ENCODE peak calls at places on chromosomes 3 and 15, in ten cellular contexts. Y, D, M, J, F, L, T, Z, K and E are unnamed samples.

GRCh38 chr15:62503451-62503850 is 338.4 kb upstream of the C2CD4B start:
- DNase-seq in Y (peak), D (no peak), M (no peak), J (peak), F (peak), L (no peak), T (no peak), Z (no peak), K (no peak), E (peak)

GRCh38 chr15:85581495-85581894 is 201.1 kb downstream of the AKAP13 start:
- DNase-seq in Y (peak), D (no peak), M (no peak), J (peak), F (peak), L (peak), T (peak), Z (no peak), K (no peak), E (peak)

GRCh38 chr15:71899665-71900064 is 89.3 kb downstream of the NR2E3 start:
- DNase-seq in Y (no peak), D (no peak), M (no peak), J (no peak), F (no peak), L (no peak), T (no peak), Z (no peak), K (no peak), E (no peak)

GRCh38 chr3:55461896-55462295 is 25.2 kb downstream of the WNT5A start:
- DNase-seq in Y (no peak), D (peak), M (no peak), J (no peak), F (no peak), L (no peak), T (no peak), Z (no peak), K (no peak), E (no peak)

GRCh38 chr3:102106421-102107097 is 257.2 kb downstream of the NFKBIZ start:
- DNase-seq in Y (no peak), D (peak), M (no peak), J (no peak), F (no peak), L (no peak), T (no peak), Z (no peak), K (no peak), E (no peak)

GRCh38 chr3:148998715-148999413 is 7.5 kb downstream of the GYG1 start:
- DNase-seq in Y (no peak), D (peak), M (no peak), J (no peak), F (no peak), L (no peak), T (no peak), Z (no peak), K (no peak), E (no peak)

GRCh38 chr15:94177112-94177511 is 54.2 kb upstream of the MCTP2 start:
- DNase-seq in Y (no peak), D (peak), M (no peak), J (no peak), F (no peak), L (no peak), T (no peak), Z (no peak), K (no peak), E (no peak)

GRCh38 chr3:33047842-33048834 is 48.8 kb downstream of the GLB1 start:
- DNase-seq in Y (no peak), D (no peak), M (no peak), J (no peak), F (no peak), L (peak), T (no peak), Z (no peak), K (no peak), E (no peak)

GRCh38 chr3:171399842-171400241 is 60.4 kb downstream of the TNIK start:
- DNase-seq in Y (peak), D (no peak), M (no peak), J (no peak), F (no peak), L (no peak), T (no peak), Z (no peak), K (no peak), E (no peak)

GRCh38 chr3:105187340-105187739 is 179.4 kb upstream of the ALCAM start:
- DNase-seq in Y (no peak), D (peak), M (no peak), J (no peak), F (no peak), L (no peak), T (no peak), Z (no peak), K (no peak), E (no peak)

DNA sequence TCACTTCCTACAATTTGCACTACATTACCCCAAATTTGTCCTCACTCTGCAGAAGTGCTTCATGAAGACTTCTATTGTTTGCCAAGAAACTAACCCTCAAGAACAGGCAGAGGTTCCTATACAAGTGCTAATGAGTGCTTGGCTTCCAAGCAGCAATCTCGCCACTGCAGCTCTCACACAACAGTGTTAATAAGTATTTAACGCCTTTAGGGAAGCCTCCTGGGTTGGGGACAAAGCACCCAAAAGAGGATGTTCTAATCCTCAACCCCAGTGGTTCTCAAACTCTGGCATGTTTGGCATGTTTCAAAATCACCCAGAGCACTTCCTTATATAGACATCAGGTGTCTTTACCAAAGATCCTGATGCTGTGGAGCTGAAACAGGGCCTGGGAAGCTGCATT is 64.6 kb downstream of the ZIC4 start:
- DNase-seq in Y (no peak), D (no peak), M (no peak), J (no peak), F (no peak), L (no peak), T (no peak), Z (no peak), K (no peak), E (no peak)
- TF ChIP-seq POLR2A in Y (no peak), D (no peak), M (no peak), J (no peak), F (no peak), L (no peak), T (no peak), Z (no peak), K (no peak), E (no peak)

GRCh38 chr3:137947120-137947519 is 62.8 kb upstream of the CLDN18 start:
- DNase-seq in Y (no peak), D (no peak), M (no peak), J (no peak), F (no peak), L (no peak), T (no peak), Z (no peak), K (no peak), E (no peak)

GRCh38 chr3:137944593-137944992 is 65.4 kb upstream of the CLDN18 start:
- DNase-seq in Y (no peak), D (no peak), M (no peak), J (no peak), F (no peak), L (no peak), T (peak), Z (no peak), K (no peak), E (no peak)

GRCh38 chr3:137948400-137949072 is 61.4 kb upstream of the CLDN18 start:
- DNase-seq in Y (no peak), D (no peak), M (no peak), J (no peak), F (no peak), L (no peak), T (no peak), Z (no peak), K (no peak), E (no peak)

GRCh38 chr3:137946341-137946973 is 63.5 kb upstream of the CLDN18 start:
- DNase-seq in Y (peak), D (peak), M (peak), J (peak), F (peak), L (peak), T (peak), Z (peak), K (peak), E (peak)
- H3K27ac ChIP-seq in Y (no peak), D (no peak), M (no peak), J (no peak), F (no peak), L (no peak), T (no peak), Z (no peak), K (no peak), E (no peak)

GRCh38 chr3:192409838-192410683 is 317.3 kb downstream of the FGF12 start:
- DNase-seq in Y (no peak), D (no peak), M (no peak), J (peak), F (no peak), L (no peak), T (no peak), Z (peak), K (no peak), E (no peak)
- TF ChIP-seq CTCF in Y (no peak), D (no peak), M (no peak), J (peak), F (no peak), L (no peak), T (no peak), Z (peak), K (no peak), E (no peak)

DNA sequence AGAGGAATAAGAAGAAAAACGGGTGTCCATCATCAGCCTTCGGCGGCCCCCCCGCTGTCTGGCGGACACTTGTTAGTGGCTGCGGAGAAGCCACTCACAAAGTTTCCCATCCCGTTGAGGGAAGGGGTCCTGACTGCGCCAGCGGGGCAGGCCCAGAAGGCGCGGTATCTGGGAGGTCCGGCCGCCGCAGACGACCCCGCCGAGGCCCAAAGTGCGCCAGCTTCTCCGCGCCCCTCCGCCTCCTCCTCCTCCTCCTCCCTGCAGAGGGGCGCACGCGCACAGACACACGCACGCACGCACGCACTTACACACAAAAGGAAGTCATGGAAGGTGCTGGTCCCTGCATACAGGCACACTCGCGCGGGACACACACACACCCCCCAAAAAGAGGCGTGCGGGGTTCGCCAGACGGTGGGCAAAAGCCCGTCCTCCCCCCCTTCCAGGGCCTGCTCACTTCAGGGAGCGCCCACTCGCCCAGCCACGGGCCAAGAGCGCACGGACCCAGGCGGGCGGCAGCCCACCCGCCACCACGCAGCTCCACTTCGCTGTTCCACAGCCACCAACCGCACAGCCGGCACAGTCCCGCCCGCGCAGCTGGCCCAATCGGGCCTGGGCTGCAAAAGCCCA is 18.0 kb downstream of the ZNF148 start:
- DNase-seq in Y (peak), D (peak), M (no peak), J (peak), F (no peak), L (peak), T (peak), Z (peak), K (no peak), E (peak)
- TF ChIP-seq POLR2A in Y (no peak), D (no peak), M (no peak), J (peak), F (no peak), L (no peak), T (no peak), Z (peak), K (no peak), E (peak)

DNA sequence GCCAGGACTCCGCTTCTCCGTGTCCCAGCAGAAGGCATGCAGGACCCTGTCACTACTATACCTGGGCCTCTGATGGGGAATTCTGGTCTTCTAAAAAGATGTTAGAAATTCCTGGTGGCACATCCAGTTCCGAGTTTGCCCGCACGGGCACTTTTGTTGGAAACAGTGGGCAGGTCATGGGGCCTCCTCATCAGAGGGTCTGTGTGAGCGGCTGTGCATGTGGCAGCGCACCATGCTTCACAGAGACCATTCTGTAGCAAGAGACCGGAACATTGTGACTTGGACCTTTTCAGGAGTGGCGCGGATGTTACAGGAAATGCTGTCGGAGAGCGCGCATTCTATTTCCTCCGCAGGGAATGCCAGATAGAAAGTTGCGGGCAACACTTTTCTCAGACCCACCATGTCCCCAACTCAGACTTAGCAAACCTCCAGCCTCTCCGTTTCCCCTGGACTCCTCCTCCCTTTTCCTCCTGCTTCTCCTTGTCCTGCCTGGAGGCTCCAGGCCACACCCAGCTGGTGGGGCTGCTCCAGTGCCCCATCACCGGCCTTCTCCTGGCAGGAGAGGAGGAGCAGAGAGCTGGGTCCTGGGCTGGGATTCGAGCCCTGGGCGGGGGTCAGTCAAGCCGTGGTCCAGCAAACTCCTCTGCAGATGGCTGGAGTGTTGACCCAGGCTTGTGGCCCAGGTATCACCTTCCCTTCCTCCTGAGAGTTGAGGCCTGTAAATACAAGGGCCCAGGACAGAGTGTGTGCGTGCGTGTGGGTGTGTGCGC is 46.6 kb downstream of the KLF13 start:
- DNase-seq in Y (peak), D (no peak), M (no peak), J (no peak), F (no peak), L (no peak), T (no peak), Z (no peak), K (no peak), E (no peak)
- H3K27ac ChIP-seq in Y (peak), D (no peak), M (no peak), J (peak), F (peak), L (peak), T (peak), Z (no peak), K (no peak), E (no peak)